ENCODE peak calls at places on chromosomes 2 and 18, in eight cellular contexts. One of them, this sample, is unnamed.

GRCh38 chr2:41928593-41928992 is 119.2 kb upstream of the PKDCC start:
- DNase-seq in ovary: no peak
- DNase-seq in cardiac muscle cell: no peak
- DNase-seq in heart left ventricle: no peak
- DNase-seq in fibroblast of lung: peak; percentile 82
- DNase-seq in CD8-positive, alpha-beta memory T cell: no peak
- DNase-seq in GM23248: peak; percentile 94
- DNase-seq in suprapubic skin: no peak
- DNase-seq in this sample: peak; percentile 82

GRCh38 chr2:98029718-98030222 is 34.0 kb upstream of the TMEM131 start:
- DNase-seq in fibroblast of lung: peak; percentile 54
- DNase-seq in cardiac muscle cell: no peak
- DNase-seq in ovary: no peak
- DNase-seq in GM23248: peak; percentile 24
- DNase-seq in suprapubic skin: no peak
- DNase-seq in heart left ventricle: no peak
- DNase-seq in CD8-positive, alpha-beta memory T cell: no peak
- DNase-seq in this sample: no peak

GRCh38 chr18:21664069-21664468 is 40.5 kb downstream of the ABHD3 start:
- DNase-seq in cardiac muscle cell: no peak
- DNase-seq in GM23248: no peak
- DNase-seq in heart left ventricle: no peak
- DNase-seq in fibroblast of lung: no peak
- DNase-seq in suprapubic skin: no peak
- DNase-seq in ovary: no peak
- DNase-seq in CD8-positive, alpha-beta memory T cell: no peak
- DNase-seq in this sample: no peak

GRCh38 chr2:26086155-26086634 is 52.3 kb downstream of the RAB10 start:
- DNase-seq in ovary: no peak
- DNase-seq in cardiac muscle cell: no peak
- DNase-seq in fibroblast of lung: peak; percentile 95
- DNase-seq in GM23248: peak; percentile 67
- DNase-seq in CD8-positive, alpha-beta memory T cell: no peak
- DNase-seq in suprapubic skin: no peak
- DNase-seq in heart left ventricle: no peak
- DNase-seq in this sample: no peak

GRCh38 chr2:88654714-88655113 is 27.4 kb upstream of the EIF2AK3 start:
- DNase-seq in CD8-positive, alpha-beta memory T cell: no peak
- DNase-seq in heart left ventricle: no peak
- DNase-seq in fibroblast of lung: peak; percentile 82
- DNase-seq in suprapubic skin: no peak
- DNase-seq in ovary: no peak
- DNase-seq in GM23248: peak; percentile 69
- DNase-seq in cardiac muscle cell: no peak
- DNase-seq in this sample: no peak

GRCh38 chr2:96760986-96761832 is 507 bp downstream of the CNNM4 start:
- DNase-seq in ovary: peak; percentile 52
- DNase-seq in CD8-positive, alpha-beta memory T cell: peak; percentile 86
- DNase-seq in cardiac muscle cell: no peak
- DNase-seq in GM23248: peak; percentile 60
- DNase-seq in fibroblast of lung: peak; percentile 34
- DNase-seq in suprapubic skin: peak; percentile 78
- DNase-seq in heart left ventricle: peak; percentile 77
- DNase-seq in this sample: no peak

GRCh38 chr2:119301413-119301812 is 65.2 kb downstream of the C2orf76 start:
- DNase-seq in ovary: no peak
- DNase-seq in CD8-positive, alpha-beta memory T cell: no peak
- DNase-seq in suprapubic skin: no peak
- DNase-seq in heart left ventricle: no peak
- DNase-seq in GM23248: peak; percentile 7
- DNase-seq in fibroblast of lung: peak; percentile 59
- DNase-seq in cardiac muscle cell: no peak
- DNase-seq in this sample: no peak

GRCh38 chr2:61016392-61017002 is 1.0 kb upstream of the PEX13 start:
- DNase-seq in CD8-positive, alpha-beta memory T cell: no peak
- DNase-seq in GM23248: no peak
- DNase-seq in fibroblast of lung: no peak
- DNase-seq in suprapubic skin: no peak
- DNase-seq in cardiac muscle cell: no peak
- DNase-seq in heart left ventricle: no peak
- DNase-seq in ovary: no peak
- DNase-seq in this sample: no peak

GRCh38 chr18:49813071-49813320 is 337 bp downstream of the ACAA2 start:
- DNase-seq in ovary: peak; percentile 46
- DNase-seq in suprapubic skin: peak; percentile 67
- DNase-seq in cardiac muscle cell: peak; percentile 56
- DNase-seq in GM23248: peak; percentile 70
- DNase-seq in CD8-positive, alpha-beta memory T cell: no peak
- DNase-seq in heart left ventricle: peak; percentile 73
- DNase-seq in fibroblast of lung: peak; percentile 42
- DNase-seq in this sample: no peak

GRCh38 chr18:51753365-51754057 is 556.0 kb upstream of the MEX3C start:
- DNase-seq in CD8-positive, alpha-beta memory T cell: no peak
- DNase-seq in cardiac muscle cell: no peak
- DNase-seq in suprapubic skin: no peak
- DNase-seq in fibroblast of lung: no peak
- DNase-seq in ovary: no peak
- DNase-seq in GM23248: no peak
- DNase-seq in heart left ventricle: no peak
- DNase-seq in this sample: no peak

GRCh38 chr18:48893559-48894265 is 57.1 kb downstream of the SMAD7 start:
- DNase-seq in CD8-positive, alpha-beta memory T cell: no peak
- DNase-seq in ovary: no peak
- DNase-seq in fibroblast of lung: no peak
- DNase-seq in suprapubic skin: peak; percentile 59
- DNase-seq in cardiac muscle cell: no peak
- DNase-seq in heart left ventricle: no peak
- DNase-seq in GM23248: no peak
- DNase-seq in this sample: no peak

GRCh38 chr2:230873670-230874401 is 9.1 kb downstream of the ITM2C start:
- DNase-seq in suprapubic skin: no peak
- DNase-seq in cardiac muscle cell: no peak
- DNase-seq in GM23248: no peak
- DNase-seq in CD8-positive, alpha-beta memory T cell: no peak
- DNase-seq in heart left ventricle: no peak
- DNase-seq in ovary: no peak
- DNase-seq in fibroblast of lung: no peak
- DNase-seq in this sample: no peak

GRCh38 chr2:237090906-237091305 is 5.2 kb downstream of the COPS8 start:
- DNase-seq in fibroblast of lung: peak; percentile 70
- DNase-seq in suprapubic skin: no peak
- DNase-seq in GM23248: no peak
- DNase-seq in heart left ventricle: no peak
- DNase-seq in CD8-positive, alpha-beta memory T cell: no peak
- DNase-seq in ovary: no peak
- DNase-seq in cardiac muscle cell: no peak
- DNase-seq in this sample: no peak

GRCh38 chr2:237092506-237092905 is 6.8 kb downstream of the COPS8 start:
- DNase-seq in ovary: no peak
- DNase-seq in heart left ventricle: no peak
- DNase-seq in suprapubic skin: no peak
- DNase-seq in GM23248: no peak
- DNase-seq in fibroblast of lung: no peak
- DNase-seq in CD8-positive, alpha-beta memory T cell: no peak
- DNase-seq in cardiac muscle cell: no peak
- DNase-seq in this sample: no peak

GRCh38 chr2:237092920-237093781 is 7.5 kb downstream of the COPS8 start:
- DNase-seq in suprapubic skin: no peak
- DNase-seq in cardiac muscle cell: peak; percentile 44
- DNase-seq in CD8-positive, alpha-beta memory T cell: no peak
- DNase-seq in heart left ventricle: no peak
- DNase-seq in fibroblast of lung: peak; percentile 56
- DNase-seq in ovary: peak; percentile 65
- DNase-seq in GM23248: peak; percentile 88
- DNase-seq in this sample: peak; percentile 62

GRCh38 chr2:237096201-237096600 is 10.5 kb downstream of the COPS8 start:
- DNase-seq in heart left ventricle: no peak
- DNase-seq in CD8-positive, alpha-beta memory T cell: no peak
- DNase-seq in GM23248: no peak
- DNase-seq in ovary: no peak
- DNase-seq in fibroblast of lung: no peak
- DNase-seq in cardiac muscle cell: no peak
- DNase-seq in suprapubic skin: no peak
- DNase-seq in this sample: no peak

GRCh38 chr2:237091779-237092436 is 6.2 kb downstream of the COPS8 start:
- DNase-seq in suprapubic skin: no peak
- DNase-seq in cardiac muscle cell: no peak
- DNase-seq in heart left ventricle: no peak
- DNase-seq in GM23248: peak; percentile 92
- DNase-seq in ovary: no peak
- DNase-seq in fibroblast of lung: peak; percentile 60
- DNase-seq in CD8-positive, alpha-beta memory T cell: no peak
- DNase-seq in this sample: peak; percentile 27
- H3K27ac ChIP-seq in suprapubic skin: peak overlapping the region; percentile 77
- H3K27ac ChIP-seq in cardiac muscle cell: no peak overlapping the region
- H3K27ac ChIP-seq in heart left ventricle: no peak overlapping the region
- H3K27ac ChIP-seq in GM23248: peak overlapping the region; percentile 88
- H3K27ac ChIP-seq in ovary: no peak overlapping the region
- H3K27ac ChIP-seq in fibroblast of lung: no peak overlapping the region
- H3K27ac ChIP-seq in CD8-positive, alpha-beta memory T cell: no peak overlapping the region
- H3K27ac ChIP-seq in this sample: peak overlapping the region; percentile 96

DNA sequence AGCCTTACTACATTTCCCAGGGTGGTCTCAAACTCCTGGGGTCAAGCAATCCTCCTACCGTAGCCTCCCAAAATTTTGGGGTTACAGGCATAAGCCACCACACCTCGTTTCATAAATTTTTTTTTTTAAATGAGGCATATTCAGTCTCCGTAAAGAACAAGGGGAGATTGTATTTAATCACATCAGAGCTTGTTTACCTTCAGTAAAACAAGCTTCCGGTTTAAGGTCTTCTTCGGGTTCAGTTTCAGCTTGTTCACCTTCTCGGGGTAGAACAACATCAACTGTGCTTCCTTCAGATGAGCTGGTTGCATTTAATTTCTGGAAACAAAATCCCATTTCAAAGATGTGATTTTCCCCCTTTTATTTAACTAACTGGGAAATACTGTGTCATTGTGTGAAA is 88.6 kb downstream of the SCN3A start:
- DNase-seq in GM23248: no peak
- DNase-seq in cardiac muscle cell: no peak
- DNase-seq in heart left ventricle: no peak
- DNase-seq in fibroblast of lung: no peak
- DNase-seq in ovary: no peak
- DNase-seq in suprapubic skin: no peak
- DNase-seq in CD8-positive, alpha-beta memory T cell: no peak
- DNase-seq in this sample: no peak
- H3K27ac ChIP-seq in GM23248: no peak overlapping the region
- H3K27ac ChIP-seq in cardiac muscle cell: no peak overlapping the region
- H3K27ac ChIP-seq in heart left ventricle: no peak overlapping the region
- H3K27ac ChIP-seq in fibroblast of lung: no peak overlapping the region
- H3K27ac ChIP-seq in ovary: no peak overlapping the region
- H3K27ac ChIP-seq in suprapubic skin: no peak overlapping the region
- H3K27ac ChIP-seq in CD8-positive, alpha-beta memory T cell: no peak overlapping the region
- H3K27ac ChIP-seq in this sample: no peak overlapping the region

DNA sequence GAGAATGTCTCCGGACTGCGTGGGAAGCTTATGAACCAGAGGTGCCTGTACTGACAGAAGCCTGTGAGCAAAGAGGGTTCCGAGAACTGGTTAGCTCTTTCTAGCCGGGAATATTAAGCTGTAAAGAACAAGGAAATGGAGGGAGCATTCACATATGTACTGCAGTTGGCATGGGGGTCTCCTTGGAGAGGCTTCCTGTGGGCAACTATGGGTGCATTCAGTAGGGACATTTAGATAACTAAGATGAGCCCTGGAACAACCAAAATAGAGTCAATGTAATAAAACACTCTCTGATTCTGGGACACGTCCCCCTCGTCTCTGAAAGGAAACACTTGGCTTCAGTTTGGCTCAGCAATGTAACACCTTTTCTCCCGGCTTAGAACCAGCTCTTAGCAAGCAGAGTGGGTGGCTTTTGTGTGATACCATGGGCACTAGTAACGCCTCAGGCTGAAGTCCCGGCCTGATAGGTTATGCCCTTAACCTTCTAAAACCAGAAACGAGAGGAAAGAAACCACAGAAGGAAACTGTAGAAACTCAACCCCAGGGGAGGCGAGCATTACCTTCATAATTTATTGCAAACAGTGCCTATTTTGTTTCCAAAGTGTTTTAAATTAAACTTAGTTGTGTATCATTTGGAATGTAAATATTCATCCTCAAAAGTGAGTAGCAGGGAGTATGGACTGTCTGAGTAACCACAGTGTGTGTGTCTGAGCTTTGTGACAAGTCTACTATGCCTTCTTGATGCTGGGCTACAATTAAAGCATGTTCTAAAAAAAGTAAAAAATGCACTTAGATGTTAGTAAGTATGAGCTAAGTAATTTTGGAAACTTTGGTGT is 48.9 kb upstream of the LPIN2 start:
- DNase-seq in heart left ventricle: no peak
- DNase-seq in fibroblast of lung: no peak
- DNase-seq in GM23248: no peak
- DNase-seq in CD8-positive, alpha-beta memory T cell: peak; percentile 29
- DNase-seq in ovary: no peak
- DNase-seq in suprapubic skin: no peak
- DNase-seq in cardiac muscle cell: no peak
- DNase-seq in this sample: no peak
- H3K27ac ChIP-seq in heart left ventricle: no peak overlapping the region
- H3K27ac ChIP-seq in fibroblast of lung: no peak overlapping the region
- H3K27ac ChIP-seq in GM23248: no peak overlapping the region
- H3K27ac ChIP-seq in CD8-positive, alpha-beta memory T cell: peak overlapping the region; percentile 83
- H3K27ac ChIP-seq in ovary: no peak overlapping the region
- H3K27ac ChIP-seq in suprapubic skin: no peak overlapping the region
- H3K27ac ChIP-seq in cardiac muscle cell: no peak overlapping the region
- H3K27ac ChIP-seq in this sample: no peak overlapping the region

DNA sequence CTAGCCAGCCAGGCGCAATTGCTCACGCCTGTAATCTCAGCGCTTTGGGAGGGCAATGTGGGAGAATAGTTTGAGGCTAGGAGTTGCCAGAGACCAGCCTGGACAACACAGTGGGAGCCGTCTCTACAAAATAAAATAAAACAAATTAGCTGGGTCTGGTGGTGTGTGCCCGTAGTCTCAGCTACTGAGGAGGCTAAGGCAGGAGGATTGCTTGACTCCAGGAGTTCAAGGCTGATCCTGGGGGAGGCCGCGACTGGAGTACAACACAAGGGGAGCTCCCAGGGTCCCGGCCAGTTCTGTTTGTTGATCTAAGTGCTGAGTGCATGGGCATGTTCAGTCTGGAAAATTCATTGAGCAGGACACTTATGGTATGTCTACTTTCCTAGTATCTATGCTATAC is 2.6 kb downstream of the ST3GAL5 start:
- DNase-seq in suprapubic skin: no peak
- DNase-seq in cardiac muscle cell: no peak
- DNase-seq in heart left ventricle: no peak
- DNase-seq in CD8-positive, alpha-beta memory T cell: no peak
- DNase-seq in GM23248: no peak
- DNase-seq in fibroblast of lung: no peak
- DNase-seq in ovary: no peak
- DNase-seq in this sample: no peak
- H3K27ac ChIP-seq in suprapubic skin: peak overlapping the region; percentile 15
- H3K27ac ChIP-seq in cardiac muscle cell: no peak overlapping the region
- H3K27ac ChIP-seq in heart left ventricle: no peak overlapping the region
- H3K27ac ChIP-seq in CD8-positive, alpha-beta memory T cell: no peak overlapping the region
- H3K27ac ChIP-seq in GM23248: peak overlapping the region; percentile 78
- H3K27ac ChIP-seq in fibroblast of lung: no peak overlapping the region
- H3K27ac ChIP-seq in ovary: no peak overlapping the region
- H3K27ac ChIP-seq in this sample: peak overlapping the region; percentile 62

GRCh38 chr2:43101751-43102150 is 124.7 kb downstream of the ZFP36L2 start:
- DNase-seq in cardiac muscle cell: no peak
- DNase-seq in suprapubic skin: no peak
- DNase-seq in GM23248: no peak
- DNase-seq in CD8-positive, alpha-beta memory T cell: no peak
- DNase-seq in heart left ventricle: no peak
- DNase-seq in fibroblast of lung: no peak
- DNase-seq in ovary: no peak
- DNase-seq in this sample: no peak
- H3K27ac ChIP-seq in cardiac muscle cell: no peak overlapping the region
- H3K27ac ChIP-seq in suprapubic skin: peak overlapping the region; percentile 82
- H3K27ac ChIP-seq in GM23248: no peak overlapping the region
- H3K27ac ChIP-seq in CD8-positive, alpha-beta memory T cell: no peak overlapping the region
- H3K27ac ChIP-seq in heart left ventricle: peak overlapping the region; percentile 98
- H3K27ac ChIP-seq in fibroblast of lung: peak overlapping the region; percentile 65
- H3K27ac ChIP-seq in ovary: peak overlapping the region; percentile 67
- H3K27ac ChIP-seq in this sample: peak overlapping the region; percentile 77